ENCODE peak calls at places on chromosome 6, in four cellular contexts. T, Q, E and A are unnamed samples.

GRCh38 chr6:107344383-107344782 is 115.0 kb downstream of the PDSS2 start:
- DNase-seq in E (no peak), Q (no peak), T (no peak), A (no peak)

GRCh38 chr6:100138346-100139022 is 144.5 kb upstream of the MCHR2 start:
- DNase-seq in T (no peak), Q (no peak), E (no peak), A (no peak)

GRCh38 chr6:11381801-11382513 is 149.5 kb upstream of the NEDD9 start:
- DNase-seq in E (no peak), T (no peak), Q (no peak), A (no peak)

GRCh38 chr6:44304282-44305199 is 8.6 kb downstream of the AARS2 start:
- DNase-seq in Q (peak), E (peak), T (no peak), A (peak)

GRCh38 chr6:148272084-148272483 is 70.6 kb upstream of the SASH1 start:
- DNase-seq in E (no peak), Q (peak), T (no peak), A (no peak)

GRCh38 chr6:79455446-79455845 is 81.8 kb downstream of the LCA5 start:
- DNase-seq in T (no peak), Q (no peak), E (no peak), A (no peak)

GRCh38 chr6:21238208-21238607 is 355.3 kb upstream of the SOX4 start:
- DNase-seq in Q (no peak), T (no peak), E (no peak), A (no peak)

GRCh38 chr6:125140808-125141207 is 12.8 kb upstream of the TPD52L1 start:
- DNase-seq in Q (no peak), E (no peak), T (no peak), A (no peak)

GRCh38 chr6:119210596-119210995 is 132.1 kb upstream of the FAM184A start:
- DNase-seq in T (no peak), Q (peak), E (no peak), A (no peak)

GRCh38 chr6:116015983-116016382 is 44.7 kb downstream of the FRK start:
- DNase-seq in T (no peak), E (no peak), Q (no peak), A (no peak)

GRCh38 chr6:8108031-8108660 is 5.8 kb upstream of the EEF1E1 start:
- DNase-seq in T (no peak), Q (peak), E (no peak), A (no peak)

GRCh38 chr6:114989279-114989964 is 646.6 kb upstream of the HS3ST5 start:
- DNase-seq in T (no peak), Q (no peak), E (no peak), A (no peak)

GRCh38 chr6:71733970-71734899 is 152.1 kb upstream of the RIMS1 start:
- DNase-seq in T (no peak), E (no peak), Q (no peak), A (no peak)

GRCh38 chr6:11103065-11103464 is 8.5 kb downstream of the ERVFRD-1 start:
- DNase-seq in T (no peak), Q (no peak), E (no peak), A (no peak)

GRCh38 chr6:47853766-47854165 is 71.9 kb downstream of the OPN5 start:
- DNase-seq in Q (no peak), T (no peak), E (no peak), A (no peak)

GRCh38 chr6:27630727-27631613 is 158.1 kb upstream of the ZNF184 start:
- DNase-seq in Q (peak), E (peak), T (peak), A (peak)

GRCh38 chr6:138211048-138211581 is 7.2 kb downstream of the PBOV1 start:
- DNase-seq in Q (peak), T (no peak), E (no peak), A (no peak)

GRCh38 chr6:116392158-116393032 is 21.6 kb downstream of the DSE start:
- DNase-seq in T (no peak), Q (peak), E (no peak), A (no peak)

GRCh38 chr6:36216559-36216958 is 20.0 kb downstream of the BRPF3 start:
- DNase-seq in Q (peak), E (no peak), T (no peak), A (no peak)

GRCh38 chr6:169398342-169399105 is 144.9 kb upstream of the THBS2 start:
- DNase-seq in T (no peak), E (no peak), Q (no peak), A (no peak)

GRCh38 chr6:170025341-170026271 is 265.3 kb downstream of the DLL1 start:
- DNase-seq in E (no peak), T (no peak), Q (no peak), A (no peak)

GRCh38 chr6:55069132-55069781 is 105.1 kb upstream of the HCRTR2 start:
- DNase-seq in Q (peak), E (peak), T (peak), A (peak)

GRCh38 chr6:45626087-45626891 is 248.6 kb upstream of the SUPT3H start:
- DNase-seq in T (no peak), E (no peak), Q (peak), A (no peak)

GRCh38 chr6:2165216-2165725 is 80.1 kb downstream of the GMDS start:
- DNase-seq in T (no peak), E (no peak), Q (no peak), A (no peak)

GRCh38 chr6:146190581-146190980 is 161.7 kb downstream of the GRM1 start:
- DNase-seq in T (no peak), Q (no peak), E (no peak), A (no peak)

DNA sequence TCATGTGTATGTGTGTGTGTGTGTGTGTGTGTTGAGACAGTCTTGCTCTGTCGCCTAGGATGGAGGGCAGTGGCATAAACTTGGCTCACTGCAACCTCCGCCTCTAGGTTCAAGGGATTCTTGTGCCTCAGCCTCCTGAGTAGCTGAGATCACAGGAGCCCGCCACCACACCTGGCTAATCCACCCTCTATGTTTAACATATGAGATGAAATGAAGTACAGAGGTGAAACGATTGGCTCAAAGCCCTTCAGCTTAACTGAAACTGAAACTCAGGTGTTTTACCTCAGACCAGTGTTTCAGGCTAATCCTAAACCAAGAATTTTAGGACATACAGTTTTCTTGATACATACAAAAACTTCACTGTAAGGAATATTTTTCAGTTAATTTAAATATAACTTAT is 167.3 kb downstream of the KCNQ5 start:
- DNase-seq in E (no peak), Q (no peak), T (no peak), A (no peak)
- H2BK12ac ChIP-seq in E (no peak), Q (no peak), T (no peak), A (no peak)

GRCh38 chr6:33690766-33691165 is 20.7 kb downstream of the UQCC2 start:
- DNase-seq in E (no peak), Q (no peak), T (no peak), A (no peak)

GRCh38 chr6:33692760-33693158 is 18.7 kb downstream of the UQCC2 start:
- DNase-seq in Q (peak), E (no peak), T (no peak), A (no peak)

GRCh38 chr6:33692078-33692759 is 19.3 kb downstream of the UQCC2 start:
- DNase-seq in E (no peak), T (no peak), Q (no peak), A (peak)

GRCh38 chr6:33689879-33690278 is 21.6 kb downstream of the UQCC2 start:
- DNase-seq in Q (no peak), E (no peak), T (no peak), A (no peak)

DNA sequence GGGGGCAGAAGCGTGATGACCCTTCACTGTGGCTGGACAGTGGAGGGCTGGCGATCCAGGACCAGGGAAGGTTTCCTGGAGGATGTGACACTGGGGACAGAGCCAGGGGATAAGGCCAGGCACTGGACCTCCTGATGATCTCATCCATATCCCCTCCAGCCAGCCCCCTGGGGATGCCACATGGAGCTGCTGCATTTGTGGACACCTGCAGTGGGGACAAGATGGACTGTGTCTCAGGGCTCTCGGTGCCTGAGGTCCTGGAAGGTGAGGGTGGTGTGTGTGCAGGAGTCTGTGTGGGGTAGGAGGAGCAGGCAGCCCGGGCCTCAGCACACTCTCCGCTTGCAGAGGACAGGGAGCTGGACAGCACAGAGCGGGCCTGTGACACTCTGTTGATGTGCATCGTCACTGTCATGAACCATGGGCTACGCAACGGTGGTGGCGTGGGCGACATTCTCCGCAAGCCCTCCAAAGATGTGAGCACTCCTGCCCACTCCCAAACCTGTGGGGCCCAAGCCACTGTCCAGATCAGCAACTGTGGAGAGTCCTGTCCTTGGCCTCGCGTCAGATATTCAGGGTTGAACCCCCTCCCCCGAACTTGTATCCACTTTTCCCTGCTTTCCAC is 19.9 kb downstream of the UQCC2 start:
- DNase-seq in Q (no peak), E (no peak), T (no peak), A (no peak)
- H3K4me2 ChIP-seq in Q (no peak), E (no peak), T (no peak), A (no peak)

DNA sequence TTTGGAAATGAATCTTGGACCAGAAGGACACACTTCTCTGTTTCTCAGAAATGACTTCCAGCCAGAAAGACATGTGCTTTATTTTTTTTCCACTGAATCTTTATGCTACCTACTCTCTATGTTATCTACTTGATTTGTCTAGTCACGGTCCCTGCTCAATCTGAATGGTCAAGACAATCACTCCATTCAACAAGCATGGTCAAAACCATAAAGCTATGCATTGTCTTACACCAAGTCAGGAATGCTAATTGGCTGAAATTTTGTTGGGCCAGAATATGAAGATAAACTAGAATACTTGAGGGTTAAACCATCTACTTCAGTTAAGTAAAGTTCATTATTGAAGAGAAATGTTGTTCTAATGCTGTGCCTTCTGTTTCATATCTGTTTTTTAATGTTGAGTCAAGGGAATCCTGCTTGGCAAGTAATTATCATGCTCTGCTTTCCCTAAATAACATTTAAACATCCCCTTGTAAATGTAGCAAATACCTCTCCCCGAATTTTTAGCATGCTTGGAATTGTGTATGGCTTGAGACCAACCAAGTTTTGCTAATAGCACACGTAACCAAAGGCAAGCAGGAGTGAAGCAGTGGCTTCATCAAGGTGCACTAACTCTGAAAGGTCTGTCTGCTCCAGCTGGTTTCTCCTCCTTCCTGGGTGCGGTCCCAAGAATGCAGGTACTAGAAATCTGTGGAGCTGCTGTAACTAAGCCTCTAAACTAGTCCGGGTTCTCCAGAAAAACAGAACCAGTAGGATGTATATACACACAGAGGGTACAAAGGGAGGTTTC is 190.3 kb upstream of the CDYL start:
- DNase-seq in Q (no peak), E (no peak), T (no peak), A (no peak)
- H2BK12ac ChIP-seq in Q (peak), E (no peak), T (no peak), A (no peak)

GRCh38 chr6:142843344-142843743 is 101.6 kb downstream of the HIVEP2 start:
- DNase-seq in T (no peak), Q (peak), E (no peak), A (no peak)
- H3K4me2 ChIP-seq in T (no peak), Q (no peak), E (no peak), A (no peak)

GRCh38 chr6:154406869-154407268 is 50.3 kb upstream of the IPCEF1 start:
- DNase-seq in T (no peak), Q (no peak), E (no peak), A (no peak)
- H2BK12ac ChIP-seq in T (no peak), Q (no peak), E (no peak), A (no peak)

GRCh38 chr6:9647043-9647520 is 767.8 kb downstream of the TFAP2A start:
- DNase-seq in Q (no peak), T (no peak), E (no peak), A (no peak)
- H3K4me2 ChIP-seq in Q (no peak), T (no peak), E (no peak), A (no peak)